ENCODE peak calls at places on chromosomes 5 and 9, in nine cellular contexts. G is right lobe of liver, T is IMR-90, V is spleen, B is transverse colon, P is kidney epithelial cell, Z is progenitor cell of endocrine pancreas, Y is fibroblast of the aortic adventitia, R is HepG2. X is an unnamed sample.

GRCh38 chr5:134465856-134466240 is 54.2 kb upstream of the CDKN2AIPNL start:
- DNase-seq in G (peak), T (peak), V (peak), B (peak), P (peak), Z (peak), Y (peak), R (peak), X (peak)

GRCh38 chr9:8652282-8652681 is 852.7 kb upstream of the DMAC1 start:
- DNase-seq in G (no peak), T (no peak), V (no peak), B (no peak), P (no peak), Z (no peak), Y (no peak), R (no peak), X (no peak)

GRCh38 chr9:99115947-99116543 is 11.1 kb downstream of the TGFBR1 start:
- DNase-seq in G (no peak), T (no peak), V (no peak), B (no peak), P (no peak), Z (no peak), Y (no peak), R (no peak), X (no peak)

GRCh38 chr9:79663878-79664277 is 92.1 kb downstream of the TLE4 start:
- DNase-seq in G (no peak), T (no peak), V (no peak), B (no peak), P (no peak), Z (no peak), Y (no peak), R (no peak), X (no peak)

GRCh38 chr5:1120236-1120999 is 8.6 kb upstream of the SLC12A7 start:
- DNase-seq in G (no peak), T (no peak), V (no peak), B (no peak), P (no peak), Z (no peak), Y (no peak), R (no peak), X (no peak)

GRCh38 chr9:120474579-120475243 is 105.3 kb downstream of the CDK5RAP2 start:
- DNase-seq in G (no peak), T (peak), V (no peak), B (no peak), P (no peak), Z (no peak), Y (peak), R (no peak), X (no peak)

GRCh38 chr9:27717991-27718390 is 144.7 kb upstream of the C9orf72 start:
- DNase-seq in G (no peak), T (no peak), V (no peak), B (no peak), P (no peak), Z (no peak), Y (no peak), R (no peak), X (no peak)

GRCh38 chr5:132812123-132812948 is 766 bp upstream of the SOWAHA start:
- DNase-seq in G (no peak), T (no peak), V (no peak), B (no peak), P (no peak), Z (no peak), Y (no peak), R (no peak), X (no peak)

GRCh38 chr9:91864372-91864771 is 85.7 kb downstream of the ROR2 start:
- DNase-seq in G (no peak), T (no peak), V (peak), B (no peak), P (no peak), Z (no peak), Y (peak), R (no peak), X (no peak)

GRCh38 chr9:37215456-37216229 is 95.3 kb downstream of the ZCCHC7 start:
- DNase-seq in G (no peak), T (peak), V (no peak), B (no peak), P (no peak), Z (no peak), Y (peak), R (no peak), X (no peak)

GRCh38 chr9:121369595-121370265 is at the start of gene STOM:
- DNase-seq in G (peak), T (peak), V (no peak), B (peak), P (no peak), Z (no peak), Y (peak), R (peak), X (no peak)

GRCh38 chr9:5951686-5952211 is 61.1 kb downstream of the MLANA start:
- DNase-seq in G (no peak), T (peak), V (no peak), B (no peak), P (no peak), Z (no peak), Y (peak), R (no peak), X (no peak)

GRCh38 chr9:89387970-89388867 is 69.9 kb downstream of the SECISBP2 start:
- DNase-seq in G (peak), T (peak), V (peak), B (peak), P (no peak), Z (no peak), Y (peak), R (peak), X (no peak)

GRCh38 chr9:138023394-138024124 is 146.0 kb downstream of the CACNA1B start:
- DNase-seq in G (no peak), T (no peak), V (no peak), B (no peak), P (no peak), Z (no peak), Y (no peak), R (no peak), X (no peak)

GRCh38 chr9:138021251-138022056 is 143.9 kb downstream of the CACNA1B start:
- DNase-seq in G (no peak), T (no peak), V (no peak), B (no peak), P (no peak), Z (no peak), Y (no peak), R (no peak), X (no peak)

GRCh38 chr9:138022756-138023393 is 145.3 kb downstream of the CACNA1B start:
- DNase-seq in G (no peak), T (no peak), V (peak), B (no peak), P (no peak), Z (no peak), Y (no peak), R (no peak), X (no peak)

GRCh38 chr9:138020795-138021182 is 143.2 kb downstream of the CACNA1B start:
- DNase-seq in G (no peak), T (no peak), V (no peak), B (no peak), P (no peak), Z (no peak), Y (no peak), R (no peak), X (no peak)

GRCh38 chr9:138022121-138022741 is 144.6 kb downstream of the CACNA1B start:
- DNase-seq in G (no peak), T (no peak), V (peak), B (no peak), P (no peak), Z (no peak), Y (no peak), R (no peak), X (no peak)
- TF ChIP-seq CTCF in G (peak), T (no peak), V (peak), B (no peak), P (peak), Z (peak), Y (peak), R (peak), X (no peak)

GRCh38 chr5:159899067-159900049 is 16.9 kb upstream of the ADRA1B start:
- DNase-seq in G (no peak), T (peak), V (no peak), B (no peak), P (no peak), Z (no peak), Y (peak), R (no peak), X (no peak)
- TF ChIP-seq CTCF in G (no peak), T (no peak), V (no peak), B (no peak), P (no peak), Z (no peak), Y (no peak), R (no peak), X (no peak)

DNA sequence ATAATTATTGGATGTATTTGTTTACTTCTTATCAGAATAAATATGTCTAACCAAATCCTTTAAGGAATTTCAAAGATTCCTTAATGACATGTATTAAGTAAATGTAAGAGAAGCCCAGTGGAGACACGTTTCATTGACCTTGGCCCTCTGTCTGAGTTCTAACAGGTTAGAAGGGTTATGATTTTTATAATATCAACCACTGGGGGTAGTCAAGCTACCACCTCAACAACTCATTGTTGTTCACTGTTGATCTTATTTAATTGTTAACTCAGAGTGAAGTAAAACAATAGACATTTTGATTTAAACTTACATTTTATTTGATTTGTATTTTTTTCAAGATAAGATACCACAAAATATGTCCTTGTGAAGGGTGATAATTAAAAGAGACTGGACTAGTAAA is 499.2 kb upstream of the COX7C start:
- DNase-seq in G (no peak), T (no peak), V (no peak), B (no peak), P (no peak), Z (no peak), Y (no peak), R (peak), X (no peak)
- TF ChIP-seq CTCF in G (no peak), T (no peak), V (no peak), B (no peak), P (no peak), Z (peak), Y (no peak), R (no peak), X (peak)

DNA sequence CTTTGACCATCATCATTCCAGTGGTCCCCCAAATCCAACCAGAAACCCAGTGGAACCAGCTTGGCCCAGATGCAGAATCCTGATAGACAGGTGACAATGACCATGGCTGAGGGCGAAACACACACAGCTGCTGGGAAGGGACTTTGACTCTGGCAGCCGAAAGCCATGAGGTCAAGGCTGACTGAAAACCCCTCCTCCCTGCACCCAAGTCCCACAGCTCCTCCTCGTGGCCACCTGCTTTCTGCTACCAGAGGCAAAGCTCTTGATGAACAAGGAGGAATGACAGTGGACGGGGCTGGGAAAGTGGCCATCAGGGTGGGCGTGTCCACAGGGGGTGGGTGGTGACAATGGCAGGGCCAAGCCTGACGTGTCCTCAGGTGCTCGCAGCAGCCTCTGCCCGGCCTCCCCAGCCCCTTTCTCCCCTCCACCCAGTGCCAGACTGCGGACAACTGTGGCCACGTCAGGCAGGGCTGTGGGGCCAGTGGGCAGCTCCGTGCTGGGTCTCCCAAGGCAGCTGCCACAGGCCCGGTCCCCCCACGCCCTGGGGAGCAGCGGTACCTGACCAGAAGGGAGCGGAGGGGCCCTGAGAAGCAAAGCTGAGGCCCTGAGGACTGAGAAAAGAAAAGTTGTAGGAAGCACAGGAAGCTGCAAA is 30.8 kb upstream of the SARDH start:
- DNase-seq in G (peak), T (no peak), V (peak), B (no peak), P (no peak), Z (peak), Y (no peak), R (peak), X (no peak)
- TF ChIP-seq CTCF in G (peak), T (no peak), V (no peak), B (no peak), P (no peak), Z (no peak), Y (no peak), R (peak), X (no peak)

X was measured in D721Med.